ENCODE peak calls at places on chromosomes 5 and 9, in seven cellular contexts. A, L, C, B, E, X and P are unnamed samples.
A peak's percentile ranks its signal among the peaks of the same experiment; 100 is the strongest.

GRCh38 chr5:102421647-102422046 is 77.2 kb downstream of the SLCO6A1 start:
- DNase-seq in E (no peak), A (peak; percentile 26), X (peak; percentile 72), L (no peak), B (no peak), C (peak; percentile 9), P (no peak)

GRCh38 chr9:69379250-69379982 is 54.4 kb downstream of the ENTREP1 start:
- DNase-seq in X (peak; percentile 79), L (no peak), C (no peak), E (no peak), B (peak; percentile 56), A (peak; percentile 70), P (no peak)

GRCh38 chr9:96388144-96388543 is 4.6 kb upstream of the SLC35D2 start:
- DNase-seq in E (no peak), X (no peak), B (no peak), L (no peak), A (no peak), C (no peak), P (no peak)

GRCh38 chr5:66906021-66906420 is 290.6 kb downstream of the CD180 start:
- DNase-seq in B (no peak), L (no peak), X (no peak), A (no peak), E (no peak), C (no peak), P (no peak)

GRCh38 chr9:129884220-129885017 is 49.2 kb downstream of the USP20 start:
- DNase-seq in L (no peak), E (peak; percentile 83), X (peak; percentile 87), B (peak; percentile 91), A (peak; percentile 91), C (peak; percentile 99), P (peak; percentile 94)

GRCh38 chr5:115432691-115433090 is 111.9 kb downstream of the FEM1C start:
- DNase-seq in C (no peak), X (peak; percentile 64), B (no peak), E (no peak), A (no peak), L (no peak), P (no peak)

GRCh38 chr9:134689320-134690181 is 47.9 kb downstream of the COL5A1 start:
- DNase-seq in A (peak; percentile 72), E (peak; percentile 79), X (peak; percentile 42), C (peak; percentile 86), B (peak; percentile 71), L (no peak), P (peak; percentile 82)

GRCh38 chr5:31048282-31048974 is 145.1 kb upstream of the CDH6 start:
- DNase-seq in L (no peak), X (no peak), B (no peak), C (no peak), E (no peak), A (no peak), P (no peak)

GRCh38 chr5:143734381-143734780 is 77.6 kb upstream of the HMHB1 start:
- DNase-seq in C (no peak), E (no peak), X (no peak), B (no peak), L (no peak), A (no peak), P (no peak)

GRCh38 chr5:57434227-57434640 is 48.4 kb downstream of the ACTBL2 start:
- DNase-seq in L (no peak), B (no peak), C (no peak), A (no peak), X (peak; percentile 63), E (no peak), P (no peak)

GRCh38 chr5:143871672-143872071 is 59.7 kb downstream of the HMHB1 start:
- DNase-seq in C (no peak), X (no peak), B (no peak), A (no peak), E (no peak), L (no peak), P (no peak)

GRCh38 chr5:74336286-74336685 is 304.2 kb downstream of the ENC1 start:
- DNase-seq in C (no peak), B (peak; percentile 8), L (no peak), A (no peak), X (no peak), E (no peak), P (no peak)

GRCh38 chr5:112563169-112563826 is 144.2 kb upstream of the EPB41L4A start:
- DNase-seq in X (no peak), A (no peak), C (no peak), E (no peak), L (no peak), B (no peak), P (no peak)

GRCh38 chr9:96141666-96142065 is 160.3 kb downstream of the HSD17B3 start:
- DNase-seq in A (no peak), B (peak; percentile 60), C (no peak), E (no peak), L (no peak), X (no peak), P (no peak)

GRCh38 chr5:2996248-2996647 is 244.8 kb upstream of the IRX2 start:
- DNase-seq in B (peak; percentile 1), X (no peak), L (no peak), A (no peak), C (no peak), E (no peak), P (no peak)

GRCh38 chr9:100426532-100427365 is at the start of gene MSANTD3:
- DNase-seq in X (peak; percentile 76), C (peak; percentile 91), E (peak; percentile 61), B (peak; percentile 88), A (peak; percentile 64), L (no peak), P (peak; percentile 35)

GRCh38 chr9:110745656-110746055 is 77.1 kb downstream of the MUSK start:
- DNase-seq in E (no peak), X (peak; percentile 82), B (peak; percentile 36), L (no peak), A (no peak), C (no peak), P (peak; percentile 67)

GRCh38 chr5:10420926-10421325 is 20.8 kb upstream of the ROPN1L start:
- DNase-seq in E (no peak), B (peak; percentile 65), C (no peak), X (peak; percentile 48), A (no peak), L (no peak), P (no peak)

GRCh38 chr5:127820910-127821553 is 117.8 kb downstream of the CCDC192 start:
- DNase-seq in C (no peak), A (no peak), L (no peak), X (peak; percentile 92), B (peak; percentile 43), E (no peak), P (no peak)

GRCh38 chr5:152185547-152186234 is 219.4 kb downstream of the NMUR2 start:
- DNase-seq in C (no peak), X (no peak), E (no peak), L (no peak), A (no peak), B (no peak), P (no peak)

GRCh38 chr5:169735913-169736312 is 98.8 kb downstream of the DOCK2 start:
- DNase-seq in A (no peak), E (no peak), B (no peak), L (no peak), C (no peak), X (no peak), P (no peak)
- H3K36me3 ChIP-seq in A (no peaks in the 10 kb centered on the region), E (no peaks in the 10 kb centered on the region), B (no peaks in the 10 kb centered on the region), L (no peaks in the 10 kb centered on the region), C (peaks cover 4% of the 10 kb centered on the region), X (no peaks in the 10 kb centered on the region), P (no peaks in the 10 kb centered on the region)

DNA sequence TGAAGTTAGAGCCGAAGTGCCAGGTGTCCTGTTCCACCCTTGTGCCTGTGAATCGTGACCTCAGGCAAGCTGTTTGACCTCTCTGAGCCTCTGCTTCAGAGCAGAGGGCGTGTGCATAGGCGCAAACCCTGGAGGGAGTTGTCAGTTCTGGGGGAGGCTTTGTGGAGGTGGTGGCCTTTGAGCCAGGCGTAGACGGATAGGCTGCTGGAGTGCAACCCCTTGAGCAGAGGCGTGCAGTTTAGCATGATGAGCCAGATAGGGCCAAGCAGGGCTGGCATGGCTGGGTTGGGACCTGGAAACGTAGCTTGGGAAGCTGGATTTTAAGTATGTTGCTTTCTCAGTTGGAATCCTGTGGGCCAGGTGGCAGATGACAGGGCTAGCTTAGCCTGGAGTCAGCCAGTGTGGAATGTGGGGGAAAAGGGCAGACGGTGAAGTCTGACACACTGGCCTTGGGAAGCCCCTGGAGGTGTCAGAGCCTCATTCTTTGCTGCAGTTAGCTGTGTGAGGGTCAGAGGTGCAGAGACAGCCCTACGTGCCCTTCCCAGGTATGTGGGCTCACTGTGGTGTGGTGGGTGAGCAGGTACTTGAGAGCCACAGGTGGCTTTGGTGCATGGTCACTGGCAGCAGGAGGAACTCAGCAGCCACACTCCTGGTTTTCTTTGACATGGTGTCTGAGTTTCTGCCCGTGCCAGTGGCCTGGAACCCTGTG is 93.4 kb downstream of the DAB2IP start:
- DNase-seq in E (no peak), A (no peak), C (no peak), L (no peak), X (no peak), B (peak; percentile 66), P (no peak)
- H3K4me3 ChIP-seq in E (peak overlapping the region; percentile 56), A (no peak overlapping the region), C (no peak overlapping the region), L (no peak overlapping the region), X (no peak overlapping the region), B (peak overlapping the region; percentile 67), P (peak overlapping the region; percentile 61)

GRCh38 chr9:136370687-136371530 is 2.6 kb downstream of the CARD9 start:
- DNase-seq in C (no peak), E (no peak), B (peak; percentile 35), L (no peak), X (no peak), A (no peak), P (no peak)
- H3K36me3 ChIP-seq in C (peaks cover 34% of the 10 kb centered on the region), E (no peaks in the 10 kb centered on the region), B (no peaks in the 10 kb centered on the region), L (no peaks in the 10 kb centered on the region), X (no peaks in the 10 kb centered on the region), A (peaks cover 4% of the 10 kb centered on the region), P (peaks cover 12% of the 10 kb centered on the region)

DNA sequence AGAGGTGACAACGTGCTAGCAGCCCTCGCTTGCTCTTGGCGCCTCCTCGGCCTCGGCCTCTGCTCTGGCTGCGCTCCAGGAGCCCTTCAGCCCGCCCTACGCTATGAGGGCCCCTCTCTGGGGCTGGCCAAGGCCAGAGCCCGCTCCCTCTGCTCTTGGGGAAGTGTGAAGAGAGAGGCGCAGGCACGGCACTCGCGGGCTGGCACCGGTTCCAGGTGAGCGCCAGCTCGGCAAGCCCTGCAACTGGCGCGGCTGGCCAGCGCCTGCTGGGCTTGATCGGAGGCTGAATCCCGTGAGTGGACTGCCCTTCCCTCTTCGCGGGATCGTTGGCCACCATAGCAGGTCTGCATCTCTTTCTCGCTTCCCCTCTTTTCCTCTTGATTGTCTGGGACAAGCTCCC is 298.0 kb upstream of the PTPRD start:
- DNase-seq in E (no peak), A (no peak), C (peak; percentile 67), L (no peak), X (no peak), B (no peak), P (no peak)
- H3K4me3 ChIP-seq in E (no peak overlapping the region), A (no peak overlapping the region), C (no peak overlapping the region), L (no peak overlapping the region), X (no peak overlapping the region), B (no peak overlapping the region), P (no peak overlapping the region)

DNA sequence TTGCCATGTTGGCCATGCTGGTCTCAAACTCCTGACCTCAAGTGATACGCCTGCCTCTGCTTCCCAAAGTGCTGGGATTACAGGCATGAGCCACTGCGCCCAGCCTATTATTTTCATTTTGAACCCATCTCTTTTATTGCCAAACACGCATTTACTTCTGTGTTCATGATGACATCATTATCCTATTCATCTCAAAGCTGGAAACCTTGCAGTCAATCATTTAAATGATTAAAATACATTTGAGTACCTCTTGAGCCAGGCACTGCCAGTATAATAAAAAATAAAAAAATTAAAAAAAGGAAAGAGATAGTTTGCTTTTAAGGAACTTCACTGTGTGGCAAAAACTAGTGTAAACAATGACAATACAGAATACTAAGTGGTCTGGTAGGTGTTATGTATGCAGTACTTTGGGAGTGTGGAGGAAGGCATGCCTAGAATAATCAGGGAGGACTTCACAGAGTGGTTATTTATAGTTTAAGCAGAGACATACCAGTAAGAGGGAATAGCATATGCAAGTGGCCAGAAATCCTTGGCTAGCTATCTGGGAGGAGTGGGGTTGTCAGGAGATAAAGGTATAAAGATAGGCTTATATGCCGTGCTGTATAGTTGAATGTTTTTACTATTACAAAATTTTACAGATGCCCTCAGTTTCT is 8.6 kb downstream of the NSD1 start:
- DNase-seq in B (no peak), X (no peak), C (no peak), L (no peak), A (no peak), E (no peak), P (no peak)
- H3K36me3 ChIP-seq in B (peaks cover 45% of the 10 kb centered on the region), X (peaks cover 27% of the 10 kb centered on the region), C (peaks cover 79% of the 10 kb centered on the region), L (peaks cover 5% of the 10 kb centered on the region), A (peaks cover 53% of the 10 kb centered on the region), E (no peaks in the 10 kb centered on the region), P (peaks cover 47% of the 10 kb centered on the region)